ENCODE peak calls at places on chromosomes 3 and 15, in nine cellular contexts. Y is hepatocyte; K is IMR-90; Z is stomach; S is CD4-positive, CD25-positive, alpha-beta regulatory T cell; V is RWPE2; G is breast epithelium; U is HepG2; E is CD8-positive, alpha-beta memory T cell. T is an unnamed sample. For H3K36me3, the result is how much of the 10 kb centered on the place peaks cover.

GRCh38 chr3:72004749-72005292 is 219.9 kb upstream of the PROK2 start:
- DNase-seq in Y (no peak), K (peak), Z (no peak), S (no peak), V (no peak), G (no peak), U (no peak), E (no peak), T (peak)

GRCh38 chr15:81276967-81277366 is 47.0 kb downstream of the STARD5 start:
- DNase-seq in Y (no peak), K (no peak), Z (no peak), S (no peak), V (no peak), G (no peak), U (no peak), E (no peak), T (no peak)

GRCh38 chr3:52891615-52892081 is 5.7 kb downstream of the STIMATE start:
- DNase-seq in Y (peak), K (peak), Z (no peak), S (no peak), V (no peak), G (no peak), U (peak), E (no peak), T (no peak)

GRCh38 chr3:72745146-72745976 is 102.9 kb downstream of the SHQ1 start:
- DNase-seq in Y (peak), K (peak), Z (peak), S (no peak), V (no peak), G (no peak), U (no peak), E (no peak), T (peak)

GRCh38 chr15:69786136-69786701 is 311.5 kb downstream of the TLE3 start:
- DNase-seq in Y (no peak), K (no peak), Z (no peak), S (no peak), V (no peak), G (no peak), U (no peak), E (no peak), T (no peak)

GRCh38 chr15:74664028-74664616 is 31.7 kb downstream of the EDC3 start:
- DNase-seq in Y (peak), K (peak), Z (peak), S (no peak), V (no peak), G (no peak), U (peak), E (no peak), T (peak)

GRCh38 chr15:52653451-52653964 is 25.7 kb downstream of the ATOSA start:
- DNase-seq in Y (peak), K (peak), Z (no peak), S (no peak), V (no peak), G (no peak), U (no peak), E (no peak), T (peak)

GRCh38 chr15:77026501-77027110 is 31.7 kb downstream of the PSTPIP1 start:
- DNase-seq in Y (no peak), K (no peak), Z (no peak), S (no peak), V (peak), G (no peak), U (no peak), E (peak), T (no peak)

GRCh38 chr3:157336252-157337009 is 100.2 kb upstream of the PTX3 start:
- DNase-seq in Y (no peak), K (peak), Z (no peak), S (no peak), V (no peak), G (no peak), U (no peak), E (no peak), T (no peak)

GRCh38 chr3:190036631-190037030 is 84.1 kb downstream of the P3H2 start:
- DNase-seq in Y (peak), K (peak), Z (no peak), S (no peak), V (no peak), G (no peak), U (no peak), E (no peak), T (no peak)

GRCh38 chr3:126040386-126040785 is 43.5 kb downstream of the SLC41A3 start:
- DNase-seq in Y (no peak), K (no peak), Z (peak), S (no peak), V (no peak), G (no peak), U (no peak), E (no peak), T (no peak)

GRCh38 chr3:83946554-83946953 is 1012.2 kb upstream of the CADM2 start:
- DNase-seq in Y (peak), K (no peak), Z (no peak), S (no peak), V (no peak), G (no peak), U (no peak), E (no peak), T (no peak)

GRCh38 chr3:124202754-124203153 is 210.8 kb upstream of the ROPN1 start:
- DNase-seq in Y (peak), K (no peak), Z (no peak), S (no peak), V (no peak), G (no peak), U (no peak), E (no peak), T (no peak)

GRCh38 chr15:101047301-101047781 is 128.2 kb downstream of the LRRK1 start:
- DNase-seq in Y (no peak), K (no peak), Z (peak), S (no peak), V (peak), G (no peak), U (no peak), E (no peak), T (no peak)

GRCh38 chr15:90407871-90408317 is 19.9 kb downstream of the IQGAP1 start:
- DNase-seq in Y (peak), K (peak), Z (no peak), S (no peak), V (no peak), G (no peak), U (no peak), E (peak), T (peak)

GRCh38 chr15:90044916-90045371 is 43.8 kb downstream of the ZNF710 start:
- DNase-seq in Y (no peak), K (no peak), Z (no peak), S (no peak), V (no peak), G (no peak), U (no peak), E (no peak), T (no peak)

GRCh38 chr3:108150200-108150599 is 59.4 kb upstream of the CD47 start:
- DNase-seq in Y (no peak), K (no peak), Z (no peak), S (no peak), V (no peak), G (no peak), U (no peak), E (no peak), T (no peak)

GRCh38 chr3:34508732-34509131 is 710.3 kb downstream of the PDCD6IP start:
- DNase-seq in Y (no peak), K (no peak), Z (no peak), S (no peak), V (no peak), G (no peak), U (no peak), E (no peak), T (no peak)

DNA sequence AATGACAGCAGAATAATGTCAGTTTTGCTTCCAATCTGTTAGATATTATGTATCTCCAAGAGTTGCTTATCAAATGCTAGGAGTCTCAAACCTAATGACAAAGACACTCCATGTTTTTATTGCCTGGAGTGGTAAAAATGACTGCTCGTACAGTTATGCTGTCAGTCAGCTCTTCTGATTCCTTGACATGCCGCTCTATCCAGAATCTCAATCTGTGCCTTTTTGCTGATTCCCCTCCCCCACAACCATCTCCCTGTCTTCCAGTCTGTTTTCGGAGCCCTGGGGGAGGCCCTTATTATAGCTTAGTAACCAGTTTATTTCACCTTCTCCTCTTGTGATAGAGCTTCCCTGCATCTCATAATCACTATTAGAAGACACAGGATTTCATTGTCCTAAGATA is 2.6 kb downstream of the MKRN2 start:
- DNase-seq in Y (no peak), K (no peak), Z (no peak), S (no peak), V (no peak), G (no peak), U (no peak), E (no peak), T (no peak)
- H3K36me3 ChIP-seq in Y (under half), K (under half), Z (under half), S (under half), V (under half), G (under half), U (under half), E (under half), T (under half)

DNA sequence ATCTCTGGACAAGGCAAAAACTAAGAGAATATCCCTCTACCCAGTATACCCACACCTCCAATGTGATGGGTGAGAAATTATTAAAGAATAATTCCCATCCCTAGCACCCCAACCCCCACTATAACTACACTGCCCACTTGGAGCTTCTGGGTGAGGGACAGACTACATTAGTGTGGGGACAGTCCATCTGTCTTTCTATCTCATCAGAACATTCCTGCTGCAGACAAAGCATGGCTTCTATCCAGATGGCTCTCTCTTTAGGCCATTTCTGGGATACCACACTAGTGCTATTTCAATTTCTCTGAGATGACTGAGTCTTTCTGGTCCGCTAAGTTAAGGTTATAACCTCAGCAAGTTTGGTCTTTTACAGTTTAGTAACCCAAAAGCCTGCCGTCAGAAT is 6.6 kb downstream of the CSNK1G1 start:
- DNase-seq in Y (no peak), K (no peak), Z (no peak), S (no peak), V (no peak), G (no peak), U (no peak), E (no peak), T (no peak)
- H3K4me3 ChIP-seq in Y (no peak), K (no peak), Z (no peak), S (no peak), V (no peak), G (no peak), U (no peak), E (no peak), T (no peak)

GRCh38 chr3:16379838-16380237 is 114.8 kb downstream of the OXNAD1 start:
- DNase-seq in Y (no peak), K (no peak), Z (no peak), S (no peak), V (no peak), G (no peak), U (no peak), E (no peak), T (no peak)

GRCh38 chr3:16377196-16377595 is 112.2 kb downstream of the OXNAD1 start:
- DNase-seq in Y (no peak), K (no peak), Z (no peak), S (no peak), V (no peak), G (no peak), U (no peak), E (peak), T (no peak)

GRCh38 chr3:16378920-16379319 is 113.9 kb downstream of the OXNAD1 start:
- DNase-seq in Y (no peak), K (peak), Z (no peak), S (peak), V (no peak), G (no peak), U (no peak), E (no peak), T (no peak)

GRCh38 chr3:16378415-16378814 is 113.4 kb downstream of the OXNAD1 start:
- DNase-seq in Y (no peak), K (peak), Z (no peak), S (no peak), V (no peak), G (no peak), U (no peak), E (no peak), T (no peak)

DNA sequence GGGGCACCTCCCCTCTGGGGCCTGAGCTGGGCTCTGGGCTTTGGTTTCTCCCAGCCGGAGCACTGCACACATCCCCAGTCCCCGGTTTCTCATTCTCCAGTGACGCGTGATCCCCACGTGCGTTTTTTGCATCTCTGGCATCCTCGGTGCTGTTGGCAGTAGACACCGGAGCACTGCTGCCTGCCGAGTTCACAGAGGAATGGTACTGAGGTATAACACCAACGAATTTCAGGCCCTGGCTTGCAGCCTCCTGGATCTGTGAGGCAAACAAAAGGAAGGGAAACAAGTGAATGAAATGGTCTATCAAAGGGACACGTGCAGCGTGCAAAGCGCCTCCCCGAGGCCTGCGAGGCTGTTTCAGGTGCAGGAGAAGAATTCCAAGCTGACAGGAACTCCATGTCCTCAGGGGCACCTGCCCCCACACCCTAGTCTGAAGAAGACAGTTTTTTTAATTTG is 112.9 kb downstream of the OXNAD1 start:
- DNase-seq in Y (no peak), K (no peak), Z (no peak), S (no peak), V (no peak), G (no peak), U (no peak), E (no peak), T (no peak)
- H3K36me3 ChIP-seq in Y (under half), K (under half), Z (under half), S (under half), V (under half), G (under half), U (under half), E (under half), T (under half)

DNA sequence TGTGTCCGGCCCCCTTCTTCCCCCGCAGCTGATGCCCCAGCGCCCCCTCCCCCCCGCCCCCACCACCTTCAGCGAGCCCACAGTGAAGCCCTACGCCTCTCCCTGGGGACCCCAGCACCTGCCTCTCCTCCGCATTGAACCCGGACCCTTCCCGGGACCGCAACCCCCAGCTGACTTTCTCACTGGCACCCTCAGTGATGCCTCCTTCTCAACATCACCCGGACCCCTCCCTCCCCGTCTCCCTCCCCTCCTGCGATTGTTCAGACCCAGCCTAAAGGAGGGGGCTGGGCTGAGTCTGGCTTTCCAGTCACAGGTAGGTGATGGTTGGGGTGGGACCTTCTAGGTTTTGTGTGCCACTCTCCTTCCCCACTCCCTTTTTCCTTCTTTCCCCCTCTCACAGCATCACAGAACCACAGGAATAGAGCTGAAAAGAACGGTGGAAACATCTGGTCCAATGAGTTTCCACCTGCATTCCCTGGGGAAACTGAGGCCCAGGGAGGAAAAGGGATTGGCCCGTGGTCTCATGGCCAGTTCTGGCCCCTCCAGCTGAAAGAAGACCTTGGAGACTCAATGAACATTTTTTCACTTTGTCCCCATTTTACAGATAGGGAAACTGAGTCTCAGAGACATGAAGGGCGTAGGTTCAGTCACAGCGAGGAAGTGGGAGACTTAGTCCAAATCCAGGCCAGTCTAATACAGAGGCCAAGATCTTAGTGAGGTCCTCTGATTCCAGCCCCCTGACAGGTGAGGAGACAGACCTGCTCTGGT is 828 bp downstream of the CAND2 start:
- DNase-seq in Y (no peak), K (no peak), Z (no peak), S (no peak), V (no peak), G (no peak), U (no peak), E (no peak), T (no peak)
- H3K4me3 ChIP-seq in Y (no peak), K (peak), Z (peak), S (no peak), V (no peak), G (peak), U (no peak), E (no peak), T (no peak)

GRCh38 chr15:42239528-42240245 is 31.6 kb upstream of the VPS39 start:
- DNase-seq in Y (no peak), K (peak), Z (no peak), S (no peak), V (no peak), G (no peak), U (no peak), E (no peak), T (no peak)
- H3K36me3 ChIP-seq in Y (under half), K (under half), Z (half or more), S (half or more), V (half or more), G (under half), U (under half), E (under half), T (under half)

GRCh38 chr15:84588053-84588874 is 12.5 kb upstream of the ZSCAN2 start:
- DNase-seq in Y (peak), K (peak), Z (peak), S (peak), V (peak), G (peak), U (peak), E (peak), T (peak)
- H3K4me3 ChIP-seq in Y (no peak), K (peak), Z (peak), S (peak), V (peak), G (peak), U (peak), E (peak), T (no peak)

GRCh38 chr15:44598066-44598465 is 61.1 kb downstream of the EIF3J start:
- DNase-seq in Y (no peak), K (no peak), Z (no peak), S (no peak), V (no peak), G (no peak), U (no peak), E (no peak), T (peak)
- H3K36me3 ChIP-seq in Y (under half), K (under half), Z (half or more), S (under half), V (half or more), G (under half), U (under half), E (under half), T (under half)

DNA sequence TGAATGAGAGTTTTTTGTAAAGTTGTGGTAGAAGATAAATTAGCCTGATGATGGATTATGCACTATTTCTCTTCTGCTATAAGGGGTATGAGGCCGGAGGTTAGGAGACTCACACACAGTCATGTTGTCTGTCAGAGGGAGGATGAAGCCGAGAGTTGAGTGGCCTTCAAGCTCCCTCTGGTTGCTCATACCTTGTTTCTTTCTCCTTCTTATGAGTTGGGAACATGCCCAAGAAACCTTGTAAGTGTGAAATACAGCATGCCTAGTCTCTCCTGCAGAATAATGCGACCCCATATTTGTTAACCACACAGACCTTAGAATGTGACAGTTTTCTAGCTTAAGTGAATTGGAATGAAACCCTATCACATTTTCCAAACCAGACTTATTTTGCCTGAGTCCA is 366.6 kb downstream of the PTPRG start:
- DNase-seq in Y (no peak), K (peak), Z (no peak), S (no peak), V (no peak), G (no peak), U (no peak), E (no peak), T (no peak)
- H3K4me3 ChIP-seq in Y (no peak), K (no peak), Z (no peak), S (no peak), V (no peak), G (no peak), U (no peak), E (no peak), T (no peak)

DNA sequence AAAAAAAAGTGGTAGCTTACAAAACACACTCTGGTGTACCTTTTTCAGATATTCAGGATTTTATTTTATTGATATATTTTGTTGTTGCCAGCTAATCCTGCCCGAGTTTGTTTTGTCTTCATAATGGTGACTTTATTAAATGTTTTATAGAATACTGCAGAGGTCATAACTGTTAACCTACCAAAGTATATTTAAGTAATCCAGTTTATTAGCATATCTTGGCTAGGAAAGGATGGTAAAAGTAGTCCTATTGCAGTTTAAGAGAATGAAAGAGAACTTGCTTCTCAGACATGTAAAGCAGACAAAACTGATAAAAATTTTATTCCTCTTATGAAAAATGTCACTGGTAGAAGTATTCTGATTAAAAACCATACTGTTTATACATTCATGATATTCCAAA is 59.2 kb upstream of the IGSF10 start:
- DNase-seq in Y (no peak), K (no peak), Z (no peak), S (no peak), V (no peak), G (no peak), U (no peak), E (no peak), T (no peak)
- H3K36me3 ChIP-seq in Y (under half), K (under half), Z (under half), S (under half), V (under half), G (under half), U (under half), E (under half), T (under half)